ENCODE peak calls at places on chromosome 14, in six cellular contexts. Z is transverse colon, L is vagina, Y is breast epithelium, V is endothelial cell of umbilical vein, B is K562. P is an unnamed sample.

GRCh38 chr14:57982802-57983201 is 116.9 kb upstream of the SLC35F4 start:
- DNase-seq in Z (no peak), L (no peak), Y (no peak), V (no peak), B (no peak), P (no peak)

GRCh38 chr14:73460691-73461127 is 2.4 kb upstream of the NUMB start:
- DNase-seq in Z (no peak), L (no peak), Y (no peak), V (peak), B (no peak), P (no peak)

GRCh38 chr14:101226603-101227425 is 323.3 kb upstream of the RTL1 start:
- DNase-seq in Z (peak), L (peak), Y (no peak), V (no peak), B (no peak), P (no peak)

GRCh38 chr14:50874842-50875241 is 3.0 kb downstream of the ABHD12B start:
- DNase-seq in Z (no peak), L (no peak), Y (no peak), V (no peak), B (no peak), P (no peak)

GRCh38 chr14:95500201-95500681 is 16.2 kb downstream of the SYNE3 start:
- DNase-seq in Z (peak), L (no peak), Y (no peak), V (no peak), B (no peak), P (no peak)

GRCh38 chr14:56491299-56492285 is 88.0 kb upstream of the TMEM260 start:
- DNase-seq in Z (peak), L (no peak), Y (no peak), V (peak), B (peak), P (no peak)

GRCh38 chr14:34043627-34044372 is 92.9 kb upstream of the EGLN3 start:
- DNase-seq in Z (no peak), L (no peak), Y (no peak), V (peak), B (peak), P (no peak)

GRCh38 chr14:71905031-71905430 is 27.2 kb upstream of the RGS6 start:
- DNase-seq in Z (no peak), L (no peak), Y (no peak), V (no peak), B (no peak), P (no peak)

GRCh38 chr14:44107156-44107555 is 399.9 kb downstream of the FSCB start:
- DNase-seq in Z (no peak), L (no peak), Y (no peak), V (no peak), B (no peak), P (no peak)

GRCh38 chr14:26820101-26820500 is 222.3 kb upstream of the NOVA1 start:
- DNase-seq in Z (no peak), L (no peak), Y (no peak), V (no peak), B (no peak), P (no peak)

GRCh38 chr14:26596722-26597030 is 1.2 kb downstream of the NOVA1 start:
- DNase-seq in Z (peak), L (no peak), Y (peak), V (peak), B (no peak), P (no peak)

GRCh38 chr14:54609576-54609975 is 42.6 kb downstream of the SAMD4A start:
- DNase-seq in Z (no peak), L (no peak), Y (no peak), V (no peak), B (no peak), P (no peak)

GRCh38 chr14:67532606-67532997 is 488 bp upstream of the PLEKHH1 start:
- DNase-seq in Z (no peak), L (no peak), Y (no peak), V (no peak), B (no peak), P (no peak)

GRCh38 chr14:51533160-51533559 is 118.5 kb upstream of the FRMD6 start:
- DNase-seq in Z (no peak), L (no peak), Y (no peak), V (peak), B (no peak), P (no peak)

GRCh38 chr14:105052110-105052458 is 13.1 kb downstream of the GPR132 start:
- DNase-seq in Z (no peak), L (no peak), Y (no peak), V (no peak), B (no peak), P (no peak)

GRCh38 chr14:105049753-105050550 is 15.3 kb downstream of the GPR132 start:
- DNase-seq in Z (no peak), L (no peak), Y (no peak), V (no peak), B (no peak), P (peak)

GRCh38 chr14:105053421-105053820 is 11.8 kb downstream of the GPR132 start:
- DNase-seq in Z (no peak), L (no peak), Y (no peak), V (no peak), B (no peak), P (no peak)

GRCh38 chr14:105050551-105050897 is 14.7 kb downstream of the GPR132 start:
- DNase-seq in Z (peak), L (peak), Y (no peak), V (no peak), B (peak), P (peak)

GRCh38 chr14:105051182-105052109 is 13.8 kb downstream of the GPR132 start:
- DNase-seq in Z (no peak), L (peak), Y (no peak), V (no peak), B (no peak), P (no peak)
- TF ChIP-seq POLR2A in Z (no peak), L (no peak), Y (no peak), V (no peak), B (no peak), P (no peak)

DNA sequence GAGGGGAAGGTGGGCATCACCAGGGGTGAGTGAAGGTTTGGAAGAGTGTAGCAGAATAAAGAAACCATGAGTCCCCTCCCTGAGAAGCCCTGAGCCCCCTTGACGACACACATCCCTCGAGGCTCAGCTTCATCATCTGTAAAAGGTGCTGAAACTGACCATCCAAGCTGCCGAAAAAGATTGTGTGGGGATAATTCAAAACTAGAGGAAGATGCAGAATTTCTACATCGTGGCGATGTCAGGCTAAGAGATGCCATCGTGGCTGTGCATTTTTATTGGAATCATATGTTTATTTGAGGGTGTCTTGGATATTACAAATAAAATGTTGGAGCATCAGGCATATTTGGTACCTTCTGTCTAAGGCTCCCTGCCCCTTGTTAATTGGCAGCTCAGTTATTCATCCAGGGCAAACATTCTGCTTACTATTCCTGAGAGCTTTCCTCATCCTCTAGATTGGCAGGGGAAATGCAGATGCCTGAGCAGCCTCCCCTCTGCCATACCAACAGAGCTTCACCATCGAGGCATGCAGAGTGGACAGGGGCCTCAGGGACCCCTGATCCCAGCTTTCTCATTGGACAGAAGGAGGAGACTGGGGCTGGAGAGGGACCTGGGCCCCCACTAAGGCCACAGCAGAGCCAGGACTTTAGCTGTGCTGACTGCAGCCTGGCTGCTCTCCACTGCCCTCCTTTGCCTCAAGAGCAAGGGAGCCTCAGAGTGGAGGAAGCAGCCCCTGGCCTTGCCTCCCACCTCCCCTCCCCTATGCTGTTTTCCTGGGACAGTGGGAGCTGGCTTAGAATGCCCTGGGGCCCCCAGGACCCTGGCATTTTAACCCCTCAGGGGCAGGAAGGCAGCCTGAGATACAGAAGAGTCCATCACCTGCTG is 7.0 kb downstream of the SERPINA1 start:
- DNase-seq in Z (no peak), L (no peak), Y (no peak), V (no peak), B (no peak), P (no peak)
- TF ChIP-seq POLR2AphosphoS5 in Z (no peak), L (no peak), Y (no peak), V (no peak), B (no peak), P (no peak)

DNA sequence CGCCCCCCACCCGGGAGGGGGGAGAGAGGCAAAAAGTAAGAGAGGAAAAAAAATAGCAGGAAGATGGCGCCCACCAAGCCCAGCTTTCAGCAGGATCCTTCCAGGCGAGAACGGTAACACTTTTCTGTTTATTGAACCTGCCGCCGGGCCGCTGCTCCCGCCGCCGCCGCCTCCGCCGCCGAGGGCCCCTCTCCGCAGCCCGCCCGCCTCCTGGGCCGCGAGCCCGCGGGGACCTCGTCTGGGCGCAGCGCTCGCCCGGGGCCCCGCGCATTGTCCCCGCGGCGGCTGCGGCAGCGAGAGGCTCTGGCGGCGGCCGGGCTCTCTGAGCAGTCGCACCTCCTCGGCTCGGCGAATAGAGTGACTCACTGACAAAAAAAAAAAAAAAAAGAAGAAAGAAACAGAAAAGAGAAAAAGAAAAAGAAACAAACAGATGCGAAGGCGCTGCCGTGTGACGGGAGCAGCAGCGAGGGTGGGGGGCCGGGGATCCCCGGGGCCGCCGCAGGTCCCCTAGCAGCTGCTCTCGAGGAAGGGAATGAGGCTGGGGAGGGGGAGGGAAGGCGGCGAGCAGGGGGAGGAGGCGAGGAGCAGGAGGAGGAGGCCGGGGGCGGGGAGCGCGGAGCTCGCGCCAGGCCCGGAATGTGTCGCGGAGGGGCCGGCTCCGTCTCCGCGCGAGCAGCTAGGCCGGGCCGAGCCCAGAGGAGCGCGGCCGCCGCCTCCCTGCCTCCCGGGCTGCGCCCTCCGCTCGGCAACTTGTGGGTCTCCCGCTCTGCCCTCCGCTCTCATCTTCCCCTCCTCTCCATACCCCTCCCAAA is 781 bp downstream of the NPAS3 start:
- DNase-seq in Z (peak), L (no peak), Y (peak), V (peak), B (no peak), P (no peak)
- TF ChIP-seq POLR2A in Z (peak), L (no peak), Y (no peak), V (no peak), B (no peak), P (no peak)

GRCh38 chr14:37246427-37246829 is 48.7 kb downstream of the MIPOL1 start:
- DNase-seq in Z (no peak), L (no peak), Y (no peak), V (peak), B (peak), P (no peak)

GRCh38 chr14:37251778-37252177 is 54.0 kb downstream of the MIPOL1 start:
- DNase-seq in Z (no peak), L (no peak), Y (no peak), V (no peak), B (no peak), P (no peak)

GRCh38 chr14:37252434-37252833 is 54.7 kb downstream of the MIPOL1 start:
- DNase-seq in Z (no peak), L (no peak), Y (no peak), V (peak), B (no peak), P (no peak)

GRCh38 chr14:37253905-37254304 is 56.2 kb downstream of the MIPOL1 start:
- DNase-seq in Z (no peak), L (no peak), Y (no peak), V (peak), B (no peak), P (no peak)

DNA sequence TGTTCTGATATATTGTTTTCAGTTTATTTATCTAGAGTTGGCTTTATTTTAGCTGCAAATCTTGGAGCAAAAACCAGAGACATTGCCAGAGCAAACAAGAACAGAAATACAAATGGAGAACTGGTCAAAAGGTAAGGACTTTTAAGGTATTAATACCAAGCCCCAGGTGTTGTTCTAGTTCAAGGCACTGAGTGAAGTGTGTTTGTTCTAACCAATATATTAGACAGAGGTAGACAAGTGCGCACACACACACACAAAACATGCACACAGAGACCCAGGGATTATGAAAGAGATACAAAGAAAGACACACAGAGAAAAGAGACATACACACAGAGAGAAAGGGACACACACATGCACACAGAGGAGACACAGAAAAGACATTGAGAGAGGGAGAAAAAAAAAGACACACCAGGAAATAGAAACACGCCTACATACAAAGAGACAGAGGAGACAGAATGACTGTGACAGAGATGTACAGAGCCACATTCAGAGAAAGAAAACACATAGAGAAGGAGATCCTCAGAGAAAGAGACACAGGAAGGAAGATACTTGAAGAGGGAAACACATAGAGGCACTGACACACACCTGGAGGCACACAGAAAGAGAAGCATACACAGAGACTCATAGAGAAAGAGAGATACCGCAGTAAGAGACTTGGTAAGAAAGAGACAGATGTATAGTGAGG is 50.2 kb downstream of the MIPOL1 start:
- DNase-seq in Z (no peak), L (no peak), Y (no peak), V (no peak), B (no peak), P (no peak)
- TF ChIP-seq POLR2AphosphoS5 in Z (no peak), L (no peak), Y (no peak), V (no peak), B (no peak), P (no peak)

DNA sequence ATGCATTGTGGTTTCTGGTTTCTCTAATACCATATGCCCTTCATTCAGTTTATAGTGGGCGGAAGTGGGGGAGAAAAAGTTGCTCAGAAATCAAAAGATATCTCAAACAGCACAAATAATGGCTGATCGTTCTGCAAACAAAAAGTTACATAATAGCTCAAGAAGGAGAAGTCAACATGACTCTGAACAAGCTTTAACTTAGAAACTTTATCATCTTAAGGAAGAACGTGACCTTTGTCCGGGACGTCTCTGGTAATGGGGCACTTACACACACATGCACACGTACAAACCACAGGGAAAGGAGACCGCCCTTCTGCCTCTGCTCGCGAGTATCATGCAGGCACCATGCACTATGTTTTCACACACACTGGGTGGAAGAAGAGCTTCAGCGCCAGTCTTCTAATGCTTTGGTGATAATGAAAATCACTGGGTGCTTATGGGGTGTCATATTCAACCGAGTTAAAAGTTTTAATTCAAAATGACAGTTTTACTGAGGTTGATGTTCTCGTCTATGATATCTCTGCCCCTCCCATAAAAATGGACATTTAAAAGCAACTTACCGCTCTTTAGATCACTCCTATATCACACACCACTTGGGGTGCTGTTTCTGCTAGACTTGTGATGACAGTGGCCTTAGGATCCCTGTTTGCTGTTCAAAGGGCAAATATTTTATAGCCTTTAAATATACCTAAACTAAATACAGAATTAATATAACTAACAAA is 4.7 kb downstream of the FOS start:
- DNase-seq in Z (peak), L (no peak), Y (no peak), V (no peak), B (no peak), P (no peak)
- TF ChIP-seq POLR2A in Z (peak), L (no peak), Y (no peak), V (no peak), B (no peak), P (no peak)

GRCh38 chr14:103205541-103205906 is 82.3 kb downstream of the TNFAIP2 start:
- DNase-seq in Z (no peak), L (no peak), Y (no peak), V (no peak), B (no peak), P (no peak)

GRCh38 chr14:103209054-103209453 is 85.8 kb downstream of the TNFAIP2 start:
- DNase-seq in Z (no peak), L (no peak), Y (no peak), V (no peak), B (peak), P (no peak)

GRCh38 chr14:103206023-103206481 is 82.8 kb downstream of the TNFAIP2 start:
- DNase-seq in Z (no peak), L (no peak), Y (no peak), V (no peak), B (no peak), P (no peak)

GRCh38 chr14:103207038-103207403 is 83.8 kb downstream of the TNFAIP2 start:
- DNase-seq in Z (peak), L (no peak), Y (peak), V (no peak), B (peak), P (no peak)

GRCh38 chr14:103207404-103208072 is 84.3 kb downstream of the TNFAIP2 start:
- DNase-seq in Z (no peak), L (no peak), Y (no peak), V (no peak), B (no peak), P (no peak)
- TF ChIP-seq POLR2AphosphoS5 in Z (peak), L (no peak), Y (no peak), V (no peak), B (no peak), P (no peak)